ENCODE peak calls at places on chromosome 17, in nine cellular contexts. One of them, this sample, is unnamed.

GRCh38 chr17:70621593-70621992 is 452.3 kb downstream of the KCNJ2 start:
- DNase-seq in tibial nerve: no peak
- DNase-seq in ovary: no peak
- DNase-seq in esophagus muscularis mucosa: no peak
- DNase-seq in transverse colon: no peak
- DNase-seq in SK-N-SH: no peak
- DNase-seq in A549: no peak
- DNase-seq in stomach: no peak
- DNase-seq in sigmoid colon: no peak
- DNase-seq in this sample: no peak

GRCh38 chr17:69466905-69467630 is 52.6 kb downstream of the MAP2K6 start:
- DNase-seq in tibial nerve: no peak
- DNase-seq in ovary: no peak
- DNase-seq in esophagus muscularis mucosa: no peak
- DNase-seq in transverse colon: no peak
- DNase-seq in SK-N-SH: peak
- DNase-seq in A549: no peak
- DNase-seq in stomach: no peak
- DNase-seq in sigmoid colon: no peak
- DNase-seq in this sample: no peak

GRCh38 chr17:14297161-14297851 is 3.6 kb upstream of the HS3ST3B1 start:
- DNase-seq in tibial nerve: no peak
- DNase-seq in ovary: peak
- DNase-seq in esophagus muscularis mucosa: peak
- DNase-seq in transverse colon: no peak
- DNase-seq in SK-N-SH: peak
- DNase-seq in A549: peak
- DNase-seq in stomach: peak
- DNase-seq in sigmoid colon: no peak
- DNase-seq in this sample: peak

GRCh38 chr17:78834571-78834970 is 6.0 kb downstream of the USP36 start:
- DNase-seq in tibial nerve: no peak
- DNase-seq in ovary: no peak
- DNase-seq in esophagus muscularis mucosa: no peak
- DNase-seq in transverse colon: no peak
- DNase-seq in SK-N-SH: no peak
- DNase-seq in A549: no peak
- DNase-seq in stomach: no peak
- DNase-seq in sigmoid colon: no peak
- DNase-seq in this sample: no peak

GRCh38 chr17:49898547-49899490 is 51.0 kb upstream of the TAC4 start:
- DNase-seq in tibial nerve: no peak
- DNase-seq in ovary: no peak
- DNase-seq in esophagus muscularis mucosa: no peak
- DNase-seq in transverse colon: no peak
- DNase-seq in SK-N-SH: no peak
- DNase-seq in A549: peak
- DNase-seq in stomach: no peak
- DNase-seq in sigmoid colon: no peak
- DNase-seq in this sample: no peak

GRCh38 chr17:2025622-2026309 is 632 bp upstream of the RTN4RL1 start:
- DNase-seq in tibial nerve: peak
- DNase-seq in ovary: peak
- DNase-seq in esophagus muscularis mucosa: no peak
- DNase-seq in transverse colon: peak
- DNase-seq in SK-N-SH: peak
- DNase-seq in A549: peak
- DNase-seq in stomach: peak
- DNase-seq in sigmoid colon: peak
- DNase-seq in this sample: peak

GRCh38 chr17:56593073-56593740 is at the start of gene NOG:
- DNase-seq in tibial nerve: peak
- DNase-seq in ovary: peak
- DNase-seq in esophagus muscularis mucosa: no peak
- DNase-seq in transverse colon: no peak
- DNase-seq in SK-N-SH: peak
- DNase-seq in A549: peak
- DNase-seq in stomach: no peak
- DNase-seq in sigmoid colon: no peak
- DNase-seq in this sample: peak

GRCh38 chr17:13228225-13228624 is 210.4 kb upstream of the ELAC2 start:
- DNase-seq in tibial nerve: no peak
- DNase-seq in ovary: no peak
- DNase-seq in esophagus muscularis mucosa: no peak
- DNase-seq in transverse colon: no peak
- DNase-seq in SK-N-SH: no peak
- DNase-seq in A549: no peak
- DNase-seq in stomach: no peak
- DNase-seq in sigmoid colon: no peak
- DNase-seq in this sample: no peak

GRCh38 chr17:77098884-77099545 is 41.8 kb upstream of the SEC14L1 start:
- DNase-seq in tibial nerve: peak
- DNase-seq in ovary: no peak
- DNase-seq in esophagus muscularis mucosa: no peak
- DNase-seq in transverse colon: peak
- DNase-seq in SK-N-SH: no peak
- DNase-seq in A549: no peak
- DNase-seq in stomach: peak
- DNase-seq in sigmoid colon: peak
- DNase-seq in this sample: no peak

GRCh38 chr17:74704536-74704935 is 8.2 kb downstream of the CD300LF start:
- DNase-seq in tibial nerve: no peak
- DNase-seq in ovary: no peak
- DNase-seq in esophagus muscularis mucosa: no peak
- DNase-seq in transverse colon: no peak
- DNase-seq in SK-N-SH: no peak
- DNase-seq in A549: no peak
- DNase-seq in stomach: no peak
- DNase-seq in sigmoid colon: no peak
- DNase-seq in this sample: no peak

GRCh38 chr17:32488177-32488542 is 1.4 kb downstream of the CDK5R1 start:
- DNase-seq in tibial nerve: no peak
- DNase-seq in ovary: no peak
- DNase-seq in esophagus muscularis mucosa: no peak
- DNase-seq in transverse colon: no peak
- DNase-seq in SK-N-SH: no peak
- DNase-seq in A549: no peak
- DNase-seq in stomach: no peak
- DNase-seq in sigmoid colon: no peak
- DNase-seq in this sample: no peak

GRCh38 chr17:5413682-5414081 is 5.8 kb downstream of the NUP88 start:
- DNase-seq in tibial nerve: no peak
- DNase-seq in ovary: no peak
- DNase-seq in esophagus muscularis mucosa: no peak
- DNase-seq in transverse colon: no peak
- DNase-seq in SK-N-SH: no peak
- DNase-seq in A549: no peak
- DNase-seq in stomach: no peak
- DNase-seq in sigmoid colon: no peak
- DNase-seq in this sample: no peak
- TF ChIP-seq EP300 in tibial nerve: no peak
- TF ChIP-seq EP300 in ovary: no peak
- TF ChIP-seq EP300 in esophagus muscularis mucosa: no peak
- TF ChIP-seq EP300 in transverse colon: no peak
- TF ChIP-seq EP300 in SK-N-SH: no peak
- TF ChIP-seq EP300 in A549: no peak
- TF ChIP-seq EP300 in stomach: no peak
- TF ChIP-seq EP300 in sigmoid colon: no peak
- TF ChIP-seq EP300 in this sample: no peak

GRCh38 chr17:64778367-64779290 is 116.5 kb upstream of the SMURF2 start:
- DNase-seq in tibial nerve: no peak
- DNase-seq in ovary: peak
- DNase-seq in esophagus muscularis mucosa: no peak
- DNase-seq in transverse colon: peak
- DNase-seq in SK-N-SH: no peak
- DNase-seq in A549: no peak
- DNase-seq in stomach: peak
- DNase-seq in sigmoid colon: peak
- DNase-seq in this sample: peak
- TF ChIP-seq EP300 in tibial nerve: no peak
- TF ChIP-seq EP300 in ovary: no peak
- TF ChIP-seq EP300 in esophagus muscularis mucosa: no peak
- TF ChIP-seq EP300 in transverse colon: no peak
- TF ChIP-seq EP300 in SK-N-SH: no peak
- TF ChIP-seq EP300 in A549: no peak
- TF ChIP-seq EP300 in stomach: no peak
- TF ChIP-seq EP300 in sigmoid colon: no peak
- TF ChIP-seq EP300 in this sample: no peak

GRCh38 chr17:64736804-64737492 is 74.8 kb upstream of the SMURF2 start:
- DNase-seq in tibial nerve: no peak
- DNase-seq in ovary: no peak
- DNase-seq in esophagus muscularis mucosa: no peak
- DNase-seq in transverse colon: peak
- DNase-seq in SK-N-SH: peak
- DNase-seq in A549: no peak
- DNase-seq in stomach: peak
- DNase-seq in sigmoid colon: no peak
- DNase-seq in this sample: peak

GRCh38 chr17:64741038-64741641 is 79.0 kb upstream of the SMURF2 start:
- DNase-seq in tibial nerve: no peak
- DNase-seq in ovary: no peak
- DNase-seq in esophagus muscularis mucosa: no peak
- DNase-seq in transverse colon: no peak
- DNase-seq in SK-N-SH: no peak
- DNase-seq in A549: no peak
- DNase-seq in stomach: peak
- DNase-seq in sigmoid colon: no peak
- DNase-seq in this sample: peak

GRCh38 chr17:64741924-64742670 is 80.0 kb upstream of the SMURF2 start:
- DNase-seq in tibial nerve: peak
- DNase-seq in ovary: no peak
- DNase-seq in esophagus muscularis mucosa: peak
- DNase-seq in transverse colon: peak
- DNase-seq in SK-N-SH: no peak
- DNase-seq in A549: no peak
- DNase-seq in stomach: no peak
- DNase-seq in sigmoid colon: peak
- DNase-seq in this sample: no peak

GRCh38 chr17:64739316-64740058 is 77.4 kb upstream of the SMURF2 start:
- DNase-seq in tibial nerve: no peak
- DNase-seq in ovary: no peak
- DNase-seq in esophagus muscularis mucosa: no peak
- DNase-seq in transverse colon: no peak
- DNase-seq in SK-N-SH: no peak
- DNase-seq in A549: no peak
- DNase-seq in stomach: no peak
- DNase-seq in sigmoid colon: no peak
- DNase-seq in this sample: no peak
- TF ChIP-seq EP300 in tibial nerve: peak
- TF ChIP-seq EP300 in ovary: no peak
- TF ChIP-seq EP300 in esophagus muscularis mucosa: no peak
- TF ChIP-seq EP300 in transverse colon: no peak
- TF ChIP-seq EP300 in SK-N-SH: no peak
- TF ChIP-seq EP300 in A549: no peak
- TF ChIP-seq EP300 in stomach: no peak
- TF ChIP-seq EP300 in sigmoid colon: no peak
- TF ChIP-seq EP300 in this sample: no peak

GRCh38 chr17:8039611-8040168 is 831 bp downstream of the ALOX15B start:
- DNase-seq in tibial nerve: no peak
- DNase-seq in ovary: no peak
- DNase-seq in esophagus muscularis mucosa: no peak
- DNase-seq in transverse colon: no peak
- DNase-seq in SK-N-SH: no peak
- DNase-seq in A549: no peak
- DNase-seq in stomach: no peak
- DNase-seq in sigmoid colon: no peak
- DNase-seq in this sample: no peak
- TF ChIP-seq EP300 in tibial nerve: no peak
- TF ChIP-seq EP300 in ovary: no peak
- TF ChIP-seq EP300 in esophagus muscularis mucosa: no peak
- TF ChIP-seq EP300 in transverse colon: no peak
- TF ChIP-seq EP300 in SK-N-SH: no peak
- TF ChIP-seq EP300 in A549: no peak
- TF ChIP-seq EP300 in stomach: no peak
- TF ChIP-seq EP300 in sigmoid colon: no peak
- TF ChIP-seq EP300 in this sample: no peak

This sample was measured in upper lobe of left lung.